ENCODE peak calls at places on chromosomes 2 and 18, in nine cellular contexts. N is A549, V is body of pancreas, D is HCT116, K is Peyer's patch, B is stomach, I is IMR-90, S is transverse colon, Y is heart left ventricle. P is an unnamed sample. For H3K9me3, the result is how much of the 10 kb centered on the place peaks cover.

GRCh38 chr18:28114472-28114871 is 62.5 kb downstream of the CDH2 start:
- DNase-seq in K (no peak), D (no peak), I (peak), Y (no peak), N (peak), V (no peak), S (no peak), B (no peak), P (no peak)

GRCh38 chr2:38702413-38702812 is 36.5 kb downstream of the GALM start:
- DNase-seq in V (no peak), D (no peak), N (peak), B (no peak), I (peak), K (no peak), S (no peak), Y (no peak), P (no peak)

GRCh38 chr2:175463639-175464310 is 282.3 kb upstream of the ATP5MC3 start:
- DNase-seq in Y (no peak), D (no peak), N (no peak), S (no peak), B (no peak), V (no peak), I (no peak), K (no peak), P (peak)

GRCh38 chr2:73235315-73236028 is 1.4 kb downstream of the CCT7 start:
- DNase-seq in Y (no peak), K (no peak), S (no peak), N (no peak), I (no peak), D (no peak), V (no peak), B (no peak), P (no peak)

GRCh38 chr2:158391876-158392275 is 64.7 kb downstream of the CCDC148 start:
- DNase-seq in S (no peak), K (no peak), B (no peak), V (no peak), Y (no peak), N (peak), D (peak), I (peak), P (no peak)

GRCh38 chr2:196073521-196073920 is 4.9 kb upstream of the DNAH7 start:
- DNase-seq in V (no peak), S (no peak), B (no peak), D (no peak), Y (no peak), N (peak), I (no peak), K (no peak), P (no peak)

GRCh38 chr2:101983486-101983885 is 8.3 kb upstream of the IL1R2 start:
- DNase-seq in S (no peak), D (no peak), B (no peak), I (no peak), V (no peak), Y (no peak), K (no peak), N (no peak), P (no peak)

GRCh38 chr2:113877651-113878594 is 12.0 kb upstream of the ACTR3 start:
- DNase-seq in Y (no peak), K (no peak), N (peak), S (no peak), I (peak), B (no peak), D (peak), V (no peak), P (no peak)

GRCh38 chr2:208373460-208374089 is 33.0 kb upstream of the PTH2R start:
- DNase-seq in D (peak), I (peak), Y (no peak), B (no peak), S (no peak), V (peak), K (no peak), N (peak), P (no peak)

GRCh38 chr2:241542278-241542605 is 16.3 kb upstream of the BOK start:
- DNase-seq in S (no peak), Y (peak), K (no peak), N (no peak), I (no peak), V (no peak), B (no peak), D (no peak), P (peak)

GRCh38 chr2:216115224-216115582 is 6.1 kb downstream of the XRCC5 start:
- DNase-seq in Y (no peak), N (peak), D (no peak), K (no peak), V (no peak), S (no peak), I (no peak), B (no peak), P (no peak)

GRCh38 chr2:71929482-71929772 is 218.2 kb downstream of the CYP26B1 start:
- DNase-seq in V (no peak), I (no peak), B (no peak), Y (no peak), N (no peak), S (no peak), D (no peak), K (no peak), P (no peak)

GRCh38 chr18:29712785-29713184 is 1329.8 kb downstream of the DSC3 start:
- DNase-seq in B (no peak), N (no peak), D (no peak), I (no peak), S (no peak), K (no peak), V (no peak), Y (no peak), P (no peak)

GRCh38 chr2:105712981-105713596 is 31.6 kb upstream of the NCK2 start:
- DNase-seq in D (no peak), B (no peak), K (no peak), N (no peak), Y (no peak), S (no peak), I (peak), V (no peak), P (no peak)

GRCh38 chr18:55420665-55420964 is 167.4 kb downstream of the TCF4 start:
- DNase-seq in V (no peak), D (no peak), K (no peak), I (no peak), Y (no peak), S (no peak), B (no peak), N (no peak), P (no peak)

GRCh38 chr18:69538849-69539248 is 138.2 kb downstream of the DOK6 start:
- DNase-seq in S (no peak), Y (no peak), I (no peak), N (no peak), K (no peak), B (no peak), D (no peak), V (no peak), P (no peak)

GRCh38 chr2:8579686-8580085 is 102.2 kb upstream of the ID2 start:
- DNase-seq in Y (no peak), K (no peak), N (no peak), V (no peak), I (no peak), D (no peak), B (no peak), S (no peak), P (no peak)

GRCh38 chr2:81328968-81329367 is 1024.4 kb upstream of the LRRTM1 start:
- DNase-seq in N (no peak), K (no peak), I (no peak), D (no peak), S (no peak), B (no peak), V (no peak), Y (no peak), P (no peak)

GRCh38 chr2:10414000-10414451 is 34.1 kb downstream of the ODC1 start:
- DNase-seq in I (peak), B (peak), S (peak), D (no peak), V (peak), N (no peak), Y (no peak), K (peak), P (no peak)

GRCh38 chr2:157592983-157593382 is 35.7 kb downstream of the ACVR1C start:
- DNase-seq in V (no peak), K (no peak), Y (no peak), I (peak), N (peak), D (no peak), B (no peak), S (no peak), P (no peak)

GRCh38 chr2:39175391-39175790 is 54.5 kb upstream of the SOS1 start:
- DNase-seq in S (no peak), N (no peak), V (no peak), Y (no peak), K (no peak), I (no peak), B (no peak), D (no peak), P (no peak)

GRCh38 chr2:232981767-232982360 is 31.2 kb downstream of the NGEF start:
- DNase-seq in V (no peak), K (peak), S (no peak), N (no peak), I (no peak), D (no peak), Y (no peak), B (no peak), P (no peak)

GRCh38 chr18:24544141-24544498 is 83.7 kb downstream of the HRH4 start:
- DNase-seq in I (peak), B (no peak), S (no peak), N (peak), Y (no peak), D (peak), V (no peak), K (no peak), P (no peak)

GRCh38 chr18:22344908-22345670 is 72.6 kb downstream of the CTAGE1 start:
- DNase-seq in I (no peak), K (no peak), V (no peak), Y (no peak), D (no peak), N (no peak), B (no peak), S (peak), P (no peak)

GRCh38 chr2:199911877-199912161 is 726 bp downstream of the C2orf69 start:
- DNase-seq in N (no peak), K (no peak), B (no peak), I (no peak), D (no peak), Y (no peak), S (no peak), V (no peak), P (no peak)

GRCh38 chr2:32937602-32938450 is 8.9 kb upstream of the LTBP1 start:
- DNase-seq in Y (no peak), D (peak), I (peak), S (no peak), B (no peak), N (no peak), K (no peak), V (no peak), P (no peak)

GRCh38 chr2:16251511-16252205 is 311.3 kb downstream of the MYCN start:
- DNase-seq in I (no peak), D (no peak), V (no peak), B (no peak), Y (no peak), S (no peak), N (no peak), K (no peak), P (no peak)

GRCh38 chr2:171551836-171552235 is 29.6 kb downstream of the CYBRD1 start:
- DNase-seq in N (no peak), Y (no peak), S (no peak), K (no peak), V (no peak), I (peak), D (no peak), B (no peak), P (no peak)

GRCh38 chr2:122179492-122180070 is 424.1 kb downstream of the TSN start:
- DNase-seq in I (no peak), B (no peak), K (no peak), V (no peak), N (no peak), S (no peak), Y (no peak), D (no peak), P (no peak)

GRCh38 chr18:40932862-40933261 is 1022.2 kb upstream of the PIK3C3 start:
- DNase-seq in Y (no peak), K (no peak), N (no peak), I (no peak), B (no peak), V (no peak), S (no peak), D (no peak), P (peak)

GRCh38 chr2:241940329-241940728 is 70.8 kb downstream of the RTP5 start:
- DNase-seq in S (no peak), I (no peak), B (no peak), Y (no peak), N (peak), D (peak), K (no peak), V (no peak), P (no peak)

GRCh38 chr18:77100751-77101355 is 31.7 kb downstream of the MBP start:
- DNase-seq in V (no peak), N (no peak), Y (no peak), S (no peak), B (no peak), K (no peak), I (no peak), D (no peak), P (no peak)

GRCh38 chr2:47551800-47552525 is 149.0 kb downstream of the MSH2 start:
- DNase-seq in I (no peak), N (no peak), V (no peak), D (no peak), Y (no peak), S (no peak), K (no peak), B (no peak), P (no peak)

GRCh38 chr2:144426981-144427479 is 92.9 kb downstream of the ZEB2 start:
- DNase-seq in B (no peak), I (peak), D (no peak), S (no peak), N (peak), Y (no peak), K (no peak), V (no peak), P (no peak)

GRCh38 chr2:162030363-162030762 is 43.7 kb downstream of the DPP4 start:
- DNase-seq in S (no peak), D (no peak), I (no peak), N (no peak), B (no peak), V (no peak), Y (no peak), K (no peak), P (no peak)

GRCh38 chr2:236977999-236978398 is 107.7 kb upstream of the COPS8 start:
- DNase-seq in S (no peak), D (no peak), V (no peak), Y (no peak), N (no peak), K (no peak), B (no peak), I (no peak), P (peak)

GRCh38 chr2:159735648-159736047 is 23.3 kb downstream of the MARCHF7 start:
- DNase-seq in I (no peak), S (no peak), N (no peak), V (no peak), D (no peak), K (no peak), B (no peak), Y (no peak), P (no peak)

DNA sequence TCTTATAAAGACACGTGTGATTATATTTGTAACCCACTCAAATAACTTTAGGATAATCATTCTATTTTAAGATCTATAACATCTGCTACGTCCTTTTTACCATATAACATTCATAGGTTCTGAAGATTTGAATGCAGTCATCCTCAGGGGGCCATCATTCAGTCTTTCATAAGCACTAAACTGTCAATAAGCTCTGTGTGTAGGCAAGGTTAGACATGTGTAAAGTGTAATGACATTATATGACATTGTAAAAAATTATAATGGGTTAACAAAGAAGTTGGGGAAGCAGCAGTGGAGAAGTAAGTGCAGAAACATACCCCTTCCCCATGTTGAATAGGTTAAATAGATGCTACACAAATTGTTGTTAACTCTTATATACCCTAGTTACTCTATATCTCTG is 845.9 kb downstream of the ERBB4 start:
- DNase-seq in K (no peak), V (no peak), S (no peak), B (no peak), I (no peak), N (no peak), Y (no peak), D (no peak), P (no peak)
- H3K9me3 ChIP-seq in K (under half), V (under half), S (under half), B (under half), I (under half), N (under half), Y (under half), D (under half), P (under half)

GRCh38 chr18:61400714-61401113 is 67.5 kb downstream of the CDH20 start:
- DNase-seq in V (no peak), S (no peak), K (no peak), N (no peak), B (no peak), D (no peak), Y (no peak), I (peak), P (no peak)

GRCh38 chr18:61398961-61399632 is 65.9 kb downstream of the CDH20 start:
- DNase-seq in Y (no peak), N (no peak), K (no peak), S (no peak), D (no peak), V (no peak), I (peak), B (no peak), P (no peak)

GRCh38 chr18:61397222-61397621 is 64.0 kb downstream of the CDH20 start:
- DNase-seq in N (no peak), B (no peak), V (no peak), D (no peak), Y (no peak), I (no peak), K (no peak), S (no peak), P (no peak)

GRCh38 chr18:61400016-61400630 is 66.9 kb downstream of the CDH20 start:
- DNase-seq in I (no peak), D (no peak), S (no peak), V (no peak), B (no peak), K (no peak), N (no peak), Y (no peak), P (no peak)

GRCh38 chr18:61394983-61395382 is 61.8 kb downstream of the CDH20 start:
- DNase-seq in V (no peak), K (no peak), S (no peak), B (no peak), I (no peak), N (no peak), D (no peak), Y (no peak), P (no peak)
- TF ChIP-seq POLR2A in V (no peak), K (no peak), S (no peak), B (no peak), I (no peak), N (no peak), D (no peak), Y (no peak), P (no peak)

GRCh38 chr2:174180165-174180724 is 68.1 kb downstream of the OLA1 start:
- DNase-seq in S (no peak), N (peak), K (no peak), V (no peak), Y (no peak), I (no peak), B (no peak), D (no peak), P (no peak)
- H3K9me3 ChIP-seq in S (under half), N (under half), K (under half), V (under half), Y (under half), I (under half), B (under half), D (under half), P (under half)

GRCh38 chr2:88838165-88838635 is 146.7 kb downstream of the RPIA start:
- DNase-seq in K (no peak), V (no peak), Y (no peak), D (no peak), S (peak), B (no peak), I (no peak), N (no peak), P (no peak)
- TF ChIP-seq POLR2A in K (no peak), V (no peak), Y (no peak), D (no peak), S (no peak), B (no peak), I (no peak), N (no peak), P (no peak)